ENCODE peak calls at places on chromosome 1, in ten cellular contexts. F is gastrocnemius medialis; Y is GM20000; R is SJSA1; I is SHP77; O is stimulated activated effector memory CD8-positive, alpha-beta T cell treated with anti-CD3 and anti-CD28 coated beads, Interleukin-12 subunit alpha, Interleukin-12 subunit beta, amount 100 ng/mL, for 72 hours; X is OCI-M1; T is coronary artery; E is AG08395; U is upper lobe of right lung. D is an unnamed sample.

GRCh38 chr1:10788592-10789006 is 7.8 kb downstream of the CASZ1 start:
- DNase-seq in Y (no peak), O (no peak), T (no peak), R (no peak), E (no peak), X (no peak), F (peak; percentile 93), U (peak; percentile 73), I (no peak), D (no peak)

GRCh38 chr1:115672224-115673009 is 30.6 kb downstream of the VANGL1 start:
- DNase-seq in E (no peak), U (no peak), Y (no peak), T (no peak), F (no peak), X (no peak), R (no peak), O (no peak), I (no peak), D (no peak)

GRCh38 chr1:94727846-94728715 is 92.1 kb upstream of the SLC44A3 start:
- DNase-seq in Y (no peak), F (no peak), E (peak; percentile 80), R (peak; percentile 91), O (no peak), U (no peak), I (no peak), X (no peak), T (no peak), D (no peak)

GRCh38 chr1:93345633-93346471 is at the start of gene DR1:
- DNase-seq in E (peak; percentile 96), T (peak; percentile 96), R (peak; percentile 96), F (peak; percentile 97), I (peak; percentile 87), Y (peak; percentile 94), O (peak; percentile 86), U (peak; percentile 98), X (peak; percentile 94), D (peak; percentile 10)

GRCh38 chr1:234250747-234251146 is 122.5 kb upstream of the COA6 start:
- DNase-seq in E (no peak), R (no peak), U (no peak), O (no peak), Y (no peak), X (no peak), I (no peak), T (peak; percentile 8), F (no peak), D (no peak)

GRCh38 chr1:50750021-50750619 is 209.9 kb downstream of the FAF1 start:
- DNase-seq in O (no peak), X (peak; percentile 49), R (no peak), F (no peak), I (peak; percentile 13), Y (no peak), E (peak; percentile 54), T (no peak), U (no peak), D (no peak)

GRCh38 chr1:165367375-165367993 is 11.0 kb upstream of the LMX1A start:
- DNase-seq in U (peak; percentile 73), T (no peak), Y (peak; percentile 84), R (peak; percentile 76), E (peak; percentile 75), O (peak; percentile 76), X (peak; percentile 81), F (peak; percentile 80), I (peak; percentile 60), D (no peak)

GRCh38 chr1:54888080-54888733 is 1.2 kb upstream of the DHCR24 start:
- DNase-seq in U (no peak), T (no peak), O (no peak), X (no peak), F (no peak), E (no peak), R (no peak), I (peak; percentile 31), Y (no peak), D (no peak)

GRCh38 chr1:4324621-4325020 is 329.8 kb upstream of the AJAP1 start:
- DNase-seq in I (no peak), X (no peak), T (no peak), E (no peak), F (no peak), Y (no peak), R (no peak), O (no peak), U (no peak), D (no peak)

GRCh38 chr1:186740324-186740723 is 60.1 kb upstream of the PTGS2 start:
- DNase-seq in F (no peak), R (no peak), X (peak; percentile 43), O (no peak), U (no peak), Y (peak; percentile 17), E (no peak), I (no peak), T (no peak), D (no peak)

GRCh38 chr1:2206813-2207488 is 12.4 kb upstream of the FAAP20 start:
- DNase-seq in I (no peak), X (no peak), R (no peak), F (no peak), E (no peak), O (no peak), U (peak; percentile 68), T (peak; percentile 81), Y (peak; percentile 21), D (no peak)

D was measured in NCI-H187 treated with DMSO at 0.1 percent for 48 hours.